ENCODE peak calls at places on chromosomes 12 and 14, in nine cellular contexts. One of them, this sample, is unnamed.

GRCh38 chr14:67240168-67240932 is 885 bp upstream of the PALS1 start:
- DNase-seq in HL-60: peak
- DNase-seq in tibial artery: peak
- DNase-seq in psoas muscle: peak
- DNase-seq in A549: peak
- DNase-seq in cardiac fibroblast: peak
- DNase-seq in fibroblast of pulmonary artery: peak
- DNase-seq in GM12865: peak
- DNase-seq in hepatocyte: peak
- DNase-seq in this sample: peak

GRCh38 chr12:48996794-48997718 is 2.1 kb downstream of the DDN start:
- DNase-seq in GM12865: peak
- DNase-seq in fibroblast of pulmonary artery: peak
- DNase-seq in psoas muscle: peak
- DNase-seq in A549: peak
- DNase-seq in HL-60: peak
- DNase-seq in tibial artery: peak
- DNase-seq in cardiac fibroblast: peak
- DNase-seq in hepatocyte: peak
- DNase-seq in this sample: peak

GRCh38 chr12:32397703-32398102 is 1.7 kb upstream of the FGD4 start:
- DNase-seq in HL-60: no peak
- DNase-seq in psoas muscle: no peak
- DNase-seq in A549: no peak
- DNase-seq in GM12865: no peak
- DNase-seq in cardiac fibroblast: no peak
- DNase-seq in fibroblast of pulmonary artery: no peak
- DNase-seq in hepatocyte: no peak
- DNase-seq in tibial artery: no peak
- DNase-seq in this sample: no peak

GRCh38 chr12:304815-305214 is 42.2 kb upstream of the SLC6A13 start:
- DNase-seq in GM12865: no peak
- DNase-seq in tibial artery: no peak
- DNase-seq in A549: no peak
- DNase-seq in cardiac fibroblast: no peak
- DNase-seq in hepatocyte: no peak
- DNase-seq in fibroblast of pulmonary artery: no peak
- DNase-seq in psoas muscle: no peak
- DNase-seq in HL-60: no peak
- DNase-seq in this sample: no peak

GRCh38 chr12:103105971-103106597 is 148.6 kb downstream of the ASCL1 start:
- DNase-seq in psoas muscle: no peak
- DNase-seq in GM12865: peak
- DNase-seq in HL-60: no peak
- DNase-seq in fibroblast of pulmonary artery: no peak
- DNase-seq in hepatocyte: no peak
- DNase-seq in cardiac fibroblast: no peak
- DNase-seq in tibial artery: no peak
- DNase-seq in A549: no peak
- DNase-seq in this sample: no peak

GRCh38 chr12:121799175-121799841 is 4.5 kb upstream of the SETD1B start:
- DNase-seq in hepatocyte: peak
- DNase-seq in GM12865: peak
- DNase-seq in HL-60: peak
- DNase-seq in fibroblast of pulmonary artery: peak
- DNase-seq in cardiac fibroblast: peak
- DNase-seq in tibial artery: peak
- DNase-seq in A549: peak
- DNase-seq in psoas muscle: peak
- DNase-seq in this sample: peak

GRCh38 chr14:54366726-54367707 is 29.8 kb upstream of the CDKN3 start:
- DNase-seq in GM12865: peak
- DNase-seq in hepatocyte: peak
- DNase-seq in fibroblast of pulmonary artery: peak
- DNase-seq in A549: peak
- DNase-seq in HL-60: peak
- DNase-seq in tibial artery: no peak
- DNase-seq in cardiac fibroblast: peak
- DNase-seq in psoas muscle: no peak
- DNase-seq in this sample: no peak

GRCh38 chr12:88856201-88856600 is 275.9 kb upstream of the KITLG start:
- DNase-seq in HL-60: no peak
- DNase-seq in A549: no peak
- DNase-seq in psoas muscle: no peak
- DNase-seq in cardiac fibroblast: no peak
- DNase-seq in fibroblast of pulmonary artery: no peak
- DNase-seq in tibial artery: no peak
- DNase-seq in hepatocyte: no peak
- DNase-seq in GM12865: no peak
- DNase-seq in this sample: no peak

GRCh38 chr12:90333939-90334338 is 621.0 kb downstream of the CCER1 start:
- DNase-seq in cardiac fibroblast: peak
- DNase-seq in psoas muscle: no peak
- DNase-seq in HL-60: no peak
- DNase-seq in GM12865: no peak
- DNase-seq in hepatocyte: no peak
- DNase-seq in A549: peak
- DNase-seq in tibial artery: no peak
- DNase-seq in fibroblast of pulmonary artery: peak
- DNase-seq in this sample: no peak

GRCh38 chr12:77058740-77059139 is 6.6 kb downstream of the E2F7 start:
- DNase-seq in tibial artery: no peak
- DNase-seq in A549: no peak
- DNase-seq in GM12865: no peak
- DNase-seq in hepatocyte: no peak
- DNase-seq in HL-60: no peak
- DNase-seq in fibroblast of pulmonary artery: no peak
- DNase-seq in psoas muscle: no peak
- DNase-seq in cardiac fibroblast: peak
- DNase-seq in this sample: no peak

GRCh38 chr12:123171967-123172366 is 21.1 kb upstream of the PITPNM2 start:
- DNase-seq in HL-60: no peak
- DNase-seq in A549: no peak
- DNase-seq in fibroblast of pulmonary artery: no peak
- DNase-seq in cardiac fibroblast: no peak
- DNase-seq in tibial artery: no peak
- DNase-seq in psoas muscle: no peak
- DNase-seq in GM12865: no peak
- DNase-seq in hepatocyte: no peak
- DNase-seq in this sample: no peak

GRCh38 chr12:69655616-69656336 is 43.3 kb downstream of the BEST3 start:
- DNase-seq in GM12865: no peak
- DNase-seq in cardiac fibroblast: peak
- DNase-seq in psoas muscle: no peak
- DNase-seq in fibroblast of pulmonary artery: peak
- DNase-seq in tibial artery: no peak
- DNase-seq in A549: peak
- DNase-seq in HL-60: no peak
- DNase-seq in hepatocyte: peak
- DNase-seq in this sample: no peak

GRCh38 chr12:98758331-98758730 is 113.2 kb downstream of the APAF1 start:
- DNase-seq in psoas muscle: no peak
- DNase-seq in HL-60: no peak
- DNase-seq in A549: no peak
- DNase-seq in GM12865: no peak
- DNase-seq in hepatocyte: no peak
- DNase-seq in tibial artery: peak
- DNase-seq in cardiac fibroblast: peak
- DNase-seq in fibroblast of pulmonary artery: peak
- DNase-seq in this sample: no peak

GRCh38 chr14:95049952-95050351 is 107.4 kb downstream of the DICER1 start:
- DNase-seq in A549: no peak
- DNase-seq in psoas muscle: no peak
- DNase-seq in GM12865: no peak
- DNase-seq in HL-60: no peak
- DNase-seq in cardiac fibroblast: no peak
- DNase-seq in tibial artery: no peak
- DNase-seq in hepatocyte: no peak
- DNase-seq in fibroblast of pulmonary artery: no peak
- DNase-seq in this sample: no peak

GRCh38 chr14:36863271-36863670 is 201.6 kb downstream of the PAX9 start:
- DNase-seq in cardiac fibroblast: no peak
- DNase-seq in hepatocyte: no peak
- DNase-seq in fibroblast of pulmonary artery: no peak
- DNase-seq in HL-60: no peak
- DNase-seq in psoas muscle: no peak
- DNase-seq in A549: no peak
- DNase-seq in GM12865: no peak
- DNase-seq in tibial artery: no peak
- DNase-seq in this sample: no peak

GRCh38 chr12:31011746-31012567 is 61.7 kb upstream of the DDX11 start:
- DNase-seq in tibial artery: no peak
- DNase-seq in cardiac fibroblast: no peak
- DNase-seq in fibroblast of pulmonary artery: no peak
- DNase-seq in HL-60: no peak
- DNase-seq in GM12865: no peak
- DNase-seq in psoas muscle: no peak
- DNase-seq in A549: no peak
- DNase-seq in hepatocyte: no peak
- DNase-seq in this sample: no peak
- TF ChIP-seq CTCF in tibial artery: peak
- TF ChIP-seq CTCF in cardiac fibroblast: peak
- TF ChIP-seq CTCF in fibroblast of pulmonary artery: peak
- TF ChIP-seq CTCF in HL-60: no peak
- TF ChIP-seq CTCF in GM12865: peak
- TF ChIP-seq CTCF in psoas muscle: no peak
- TF ChIP-seq CTCF in A549: no peak
- TF ChIP-seq CTCF in hepatocyte: peak
- TF ChIP-seq CTCF in this sample: no peak

GRCh38 chr12:6936642-6937480 is 6.8 kb upstream of the RNU7-1 start:
- DNase-seq in cardiac fibroblast: no peak
- DNase-seq in tibial artery: no peak
- DNase-seq in GM12865: peak
- DNase-seq in psoas muscle: peak
- DNase-seq in A549: no peak
- DNase-seq in hepatocyte: no peak
- DNase-seq in fibroblast of pulmonary artery: no peak
- DNase-seq in HL-60: no peak
- DNase-seq in this sample: no peak
- H3K4me3 ChIP-seq in cardiac fibroblast: peak
- H3K4me3 ChIP-seq in tibial artery: peak
- H3K4me3 ChIP-seq in GM12865: peak
- H3K4me3 ChIP-seq in psoas muscle: peak
- H3K4me3 ChIP-seq in A549: peak
- H3K4me3 ChIP-seq in hepatocyte: peak
- H3K4me3 ChIP-seq in fibroblast of pulmonary artery: peak
- H3K4me3 ChIP-seq in HL-60: peak
- H3K4me3 ChIP-seq in this sample: peak

GRCh38 chr12:56749853-56750252 is 2.3 kb downstream of the PRIM1 start:
- DNase-seq in fibroblast of pulmonary artery: no peak
- DNase-seq in A549: no peak
- DNase-seq in tibial artery: no peak
- DNase-seq in hepatocyte: no peak
- DNase-seq in GM12865: no peak
- DNase-seq in HL-60: no peak
- DNase-seq in cardiac fibroblast: no peak
- DNase-seq in psoas muscle: no peak
- DNase-seq in this sample: no peak

GRCh38 chr12:56749364-56749763 is 2.8 kb downstream of the PRIM1 start:
- DNase-seq in GM12865: no peak
- DNase-seq in A549: no peak
- DNase-seq in fibroblast of pulmonary artery: no peak
- DNase-seq in hepatocyte: no peak
- DNase-seq in cardiac fibroblast: no peak
- DNase-seq in HL-60: no peak
- DNase-seq in tibial artery: no peak
- DNase-seq in psoas muscle: no peak
- DNase-seq in this sample: no peak

GRCh38 chr12:56753566-56753965 is 1.4 kb upstream of the PRIM1 start:
- DNase-seq in tibial artery: no peak
- DNase-seq in psoas muscle: no peak
- DNase-seq in A549: no peak
- DNase-seq in hepatocyte: no peak
- DNase-seq in cardiac fibroblast: no peak
- DNase-seq in GM12865: no peak
- DNase-seq in fibroblast of pulmonary artery: no peak
- DNase-seq in HL-60: no peak
- DNase-seq in this sample: no peak

DNA sequence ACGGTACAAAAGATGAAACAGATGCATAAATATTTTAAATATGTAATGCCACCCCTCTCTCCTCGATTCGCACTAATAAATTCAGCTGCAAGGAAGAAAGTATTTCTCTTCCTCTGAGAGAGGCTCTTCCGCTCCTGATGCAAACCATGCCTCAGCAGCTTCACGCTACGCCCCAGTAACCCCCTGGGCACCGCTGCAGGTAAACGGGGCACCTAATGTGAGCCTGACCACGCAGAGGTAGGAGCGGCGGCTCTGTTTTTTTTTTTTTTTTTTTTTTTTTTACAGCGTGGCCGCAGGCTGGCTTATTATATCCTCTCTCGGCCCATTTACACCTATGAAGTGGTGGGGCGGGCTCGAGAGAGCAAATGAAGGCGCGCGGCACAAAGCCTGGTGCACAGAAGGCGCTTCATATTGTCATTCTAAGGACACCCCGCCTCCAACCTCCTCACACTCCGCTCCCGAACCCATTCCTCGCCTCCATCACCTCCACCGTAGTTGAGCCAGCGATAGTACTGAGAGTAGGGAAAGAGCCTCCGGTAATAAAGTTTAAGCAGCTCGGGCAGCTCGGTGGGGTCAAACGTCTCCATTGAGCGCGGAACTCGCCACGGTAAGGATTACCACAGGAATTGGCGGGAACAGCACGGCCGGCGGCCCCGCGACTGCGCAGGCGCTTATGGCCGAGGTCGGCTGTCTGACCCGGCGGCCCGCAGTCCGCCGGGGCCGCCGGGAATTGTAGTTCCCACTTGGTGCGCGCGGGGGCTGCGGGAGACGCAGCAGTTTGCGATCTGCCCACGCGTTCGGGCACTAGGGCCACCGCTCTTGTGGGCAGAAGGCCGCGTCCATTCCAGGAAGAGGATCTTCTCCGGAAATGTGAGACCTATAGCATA is at the start of gene PRIM1:
- DNase-seq in hepatocyte: peak
- DNase-seq in GM12865: peak
- DNase-seq in psoas muscle: peak
- DNase-seq in cardiac fibroblast: peak
- DNase-seq in A549: peak
- DNase-seq in HL-60: peak
- DNase-seq in tibial artery: peak
- DNase-seq in fibroblast of pulmonary artery: peak
- DNase-seq in this sample: peak
- TF ChIP-seq CTCF in hepatocyte: no peak
- TF ChIP-seq CTCF in GM12865: peak
- TF ChIP-seq CTCF in psoas muscle: peak
- TF ChIP-seq CTCF in cardiac fibroblast: peak
- TF ChIP-seq CTCF in A549: no peak
- TF ChIP-seq CTCF in HL-60: no peak
- TF ChIP-seq CTCF in tibial artery: peak
- TF ChIP-seq CTCF in fibroblast of pulmonary artery: no peak
- TF ChIP-seq CTCF in this sample: peak

DNA sequence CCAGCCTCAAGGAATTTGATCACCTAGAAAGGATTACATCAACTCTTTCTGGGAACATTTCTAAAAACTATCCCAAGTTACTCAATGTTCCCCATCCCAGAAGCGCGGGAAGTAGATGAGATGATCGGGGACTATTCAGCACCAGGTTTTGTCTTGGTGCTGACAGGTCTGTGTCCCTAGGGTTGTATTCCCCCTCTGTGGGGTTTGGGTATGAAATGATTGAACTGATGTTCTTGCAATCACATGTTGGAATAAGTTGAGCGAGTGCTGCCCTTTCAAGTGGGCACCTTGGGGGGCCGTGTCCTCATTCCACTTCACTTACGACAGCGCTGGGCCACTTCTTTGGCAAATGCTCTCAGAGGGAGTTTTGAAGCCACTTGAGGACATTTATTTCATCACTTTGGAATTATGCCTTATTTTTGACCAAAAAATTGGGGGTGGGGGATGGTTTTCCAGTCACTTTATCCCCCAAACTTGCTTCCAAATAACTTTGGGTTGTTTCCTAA is 69.8 kb downstream of the RFX4 start:
- DNase-seq in cardiac fibroblast: no peak
- DNase-seq in hepatocyte: no peak
- DNase-seq in tibial artery: no peak
- DNase-seq in GM12865: no peak
- DNase-seq in HL-60: no peak
- DNase-seq in A549: no peak
- DNase-seq in psoas muscle: no peak
- DNase-seq in fibroblast of pulmonary artery: no peak
- DNase-seq in this sample: no peak
- H3K4me3 ChIP-seq in cardiac fibroblast: no peak
- H3K4me3 ChIP-seq in hepatocyte: no peak
- H3K4me3 ChIP-seq in tibial artery: no peak
- H3K4me3 ChIP-seq in GM12865: no peak
- H3K4me3 ChIP-seq in HL-60: no peak
- H3K4me3 ChIP-seq in A549: no peak
- H3K4me3 ChIP-seq in psoas muscle: no peak
- H3K4me3 ChIP-seq in fibroblast of pulmonary artery: no peak
- H3K4me3 ChIP-seq in this sample: no peak

This sample was measured in right lobe of liver.